ENCODE peak calls at places on chromosomes 4 and X, in nine cellular contexts. One of them, this sample, is unnamed.
A peak's percentile ranks its signal among the peaks of the same experiment; 100 is the strongest.

GRCh38 chr4:108483077-108483476 is 137.3 kb upstream of the RPL34 start:
- DNase-seq in CD4-positive, alpha-beta T cell: no peak
- DNase-seq in BJ: no peak
- DNase-seq in heart left ventricle: no peak
- DNase-seq in CD8-positive, alpha-beta T cell: no peak
- DNase-seq in cardiac fibroblast: no peak
- DNase-seq in MCF 10A: no peak
- DNase-seq in heart right ventricle: no peak
- DNase-seq in bronchial epithelial cell: no peak
- DNase-seq in this sample: no peak

GRCh38 chr4:48162162-48162561 is 28.1 kb upstream of the TXK start:
- DNase-seq in cardiac fibroblast: peak; percentile 3
- DNase-seq in CD4-positive, alpha-beta T cell: no peak
- DNase-seq in BJ: no peak
- DNase-seq in heart left ventricle: no peak
- DNase-seq in CD8-positive, alpha-beta T cell: no peak
- DNase-seq in bronchial epithelial cell: peak; percentile 51
- DNase-seq in MCF 10A: peak; percentile 8
- DNase-seq in heart right ventricle: no peak
- DNase-seq in this sample: no peak

GRCh38 chr4:20882500-20882899 is 182.2 kb downstream of the PACRGL start:
- DNase-seq in cardiac fibroblast: no peak
- DNase-seq in heart right ventricle: no peak
- DNase-seq in bronchial epithelial cell: no peak
- DNase-seq in CD8-positive, alpha-beta T cell: no peak
- DNase-seq in CD4-positive, alpha-beta T cell: no peak
- DNase-seq in MCF 10A: no peak
- DNase-seq in BJ: no peak
- DNase-seq in heart left ventricle: no peak
- DNase-seq in this sample: no peak

GRCh38 chr4:82352825-82353370 is 20.9 kb downstream of the HNRNPD start:
- DNase-seq in CD4-positive, alpha-beta T cell: no peak
- DNase-seq in heart right ventricle: no peak
- DNase-seq in cardiac fibroblast: no peak
- DNase-seq in bronchial epithelial cell: no peak
- DNase-seq in heart left ventricle: no peak
- DNase-seq in MCF 10A: no peak
- DNase-seq in BJ: no peak
- DNase-seq in CD8-positive, alpha-beta T cell: no peak
- DNase-seq in this sample: no peak

GRCh38 chrX:154029439-154029838 is 9.7 kb upstream of the IRAK1 start:
- DNase-seq in heart right ventricle: no peak
- DNase-seq in BJ: no peak
- DNase-seq in CD8-positive, alpha-beta T cell: no peak
- DNase-seq in CD4-positive, alpha-beta T cell: no peak
- DNase-seq in cardiac fibroblast: no peak
- DNase-seq in MCF 10A: no peak
- DNase-seq in bronchial epithelial cell: no peak
- DNase-seq in heart left ventricle: no peak
- DNase-seq in this sample: no peak

GRCh38 chr4:32745351-32745750 is 2025.2 kb downstream of the PCDH7 start:
- DNase-seq in CD4-positive, alpha-beta T cell: no peak
- DNase-seq in cardiac fibroblast: no peak
- DNase-seq in MCF 10A: no peak
- DNase-seq in BJ: no peak
- DNase-seq in CD8-positive, alpha-beta T cell: no peak
- DNase-seq in heart right ventricle: no peak
- DNase-seq in heart left ventricle: no peak
- DNase-seq in bronchial epithelial cell: no peak
- DNase-seq in this sample: no peak

GRCh38 chr4:170089743-170090666 is at the start of gene AADAT:
- DNase-seq in BJ: no peak
- DNase-seq in bronchial epithelial cell: peak; percentile 27
- DNase-seq in CD8-positive, alpha-beta T cell: no peak
- DNase-seq in MCF 10A: peak; percentile 81
- DNase-seq in heart left ventricle: peak; percentile 85
- DNase-seq in heart right ventricle: peak; percentile 74
- DNase-seq in cardiac fibroblast: peak; percentile 80
- DNase-seq in CD4-positive, alpha-beta T cell: no peak
- DNase-seq in this sample: peak; percentile 35

GRCh38 chr4:25662306-25662705 is 6.7 kb downstream of the SLC34A2 start:
- DNase-seq in heart left ventricle: no peak
- DNase-seq in cardiac fibroblast: no peak
- DNase-seq in MCF 10A: no peak
- DNase-seq in bronchial epithelial cell: no peak
- DNase-seq in heart right ventricle: no peak
- DNase-seq in BJ: no peak
- DNase-seq in CD4-positive, alpha-beta T cell: no peak
- DNase-seq in CD8-positive, alpha-beta T cell: no peak
- DNase-seq in this sample: no peak

GRCh38 chr4:101981756-101982155 is 191.2 kb downstream of the BANK1 start:
- DNase-seq in heart left ventricle: no peak
- DNase-seq in BJ: no peak
- DNase-seq in MCF 10A: no peak
- DNase-seq in CD8-positive, alpha-beta T cell: no peak
- DNase-seq in bronchial epithelial cell: peak; percentile 86
- DNase-seq in heart right ventricle: no peak
- DNase-seq in cardiac fibroblast: no peak
- DNase-seq in CD4-positive, alpha-beta T cell: no peak
- DNase-seq in this sample: no peak

GRCh38 chr4:4666693-4667642 is 125.1 kb upstream of the STX18 start:
- DNase-seq in cardiac fibroblast: peak; percentile 66
- DNase-seq in heart right ventricle: no peak
- DNase-seq in CD8-positive, alpha-beta T cell: no peak
- DNase-seq in MCF 10A: no peak
- DNase-seq in bronchial epithelial cell: no peak
- DNase-seq in heart left ventricle: no peak
- DNase-seq in BJ: peak; percentile 41
- DNase-seq in CD4-positive, alpha-beta T cell: no peak
- DNase-seq in this sample: no peak

GRCh38 chr4:649751-650310 is 24.2 kb downstream of the ATP5ME start:
- DNase-seq in heart right ventricle: no peak
- DNase-seq in heart left ventricle: no peak
- DNase-seq in cardiac fibroblast: no peak
- DNase-seq in MCF 10A: no peak
- DNase-seq in BJ: no peak
- DNase-seq in bronchial epithelial cell: no peak
- DNase-seq in CD8-positive, alpha-beta T cell: no peak
- DNase-seq in CD4-positive, alpha-beta T cell: no peak
- DNase-seq in this sample: no peak

GRCh38 chr4:67393699-67394281 is 151.5 kb downstream of the CENPC start:
- DNase-seq in heart left ventricle: no peak
- DNase-seq in heart right ventricle: no peak
- DNase-seq in MCF 10A: peak; percentile 53
- DNase-seq in cardiac fibroblast: peak; percentile 58
- DNase-seq in CD4-positive, alpha-beta T cell: no peak
- DNase-seq in bronchial epithelial cell: peak; percentile 41
- DNase-seq in CD8-positive, alpha-beta T cell: no peak
- DNase-seq in BJ: no peak
- DNase-seq in this sample: no peak
- TF ChIP-seq CTCF in heart left ventricle: peak; percentile 94
- TF ChIP-seq CTCF in heart right ventricle: peak; percentile 75
- TF ChIP-seq CTCF in MCF 10A: peak; percentile 57
- TF ChIP-seq CTCF in cardiac fibroblast: peak; percentile 39
- TF ChIP-seq CTCF in CD4-positive, alpha-beta T cell: peak; percentile 92
- TF ChIP-seq CTCF in bronchial epithelial cell: peak; percentile 27
- TF ChIP-seq CTCF in CD8-positive, alpha-beta T cell: peak; percentile 95
- TF ChIP-seq CTCF in BJ: peak; percentile 48
- TF ChIP-seq CTCF in this sample: no peak

DNA sequence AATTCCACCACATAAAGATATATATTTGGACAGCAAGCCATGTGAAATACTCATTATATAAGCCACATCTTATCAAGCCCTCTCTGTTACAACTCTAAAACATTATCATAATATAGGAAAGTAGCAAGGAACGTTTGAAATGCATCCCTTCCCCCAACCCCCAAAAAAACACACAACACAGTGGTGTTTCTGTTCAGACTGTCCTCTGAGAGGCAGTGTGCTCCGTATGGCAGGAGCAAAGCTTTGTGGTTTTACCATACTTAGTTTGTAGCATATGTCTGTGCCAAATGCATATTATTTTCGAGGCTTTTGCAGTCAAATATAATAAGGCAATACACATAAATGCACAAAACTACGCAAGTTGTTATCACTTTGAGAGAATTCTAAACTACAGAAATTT is 194.2 kb downstream of the RAPGEF2 start:
- DNase-seq in cardiac fibroblast: no peak
- DNase-seq in BJ: no peak
- DNase-seq in bronchial epithelial cell: no peak
- DNase-seq in CD8-positive, alpha-beta T cell: no peak
- DNase-seq in heart left ventricle: no peak
- DNase-seq in CD4-positive, alpha-beta T cell: no peak
- DNase-seq in heart right ventricle: no peak
- DNase-seq in MCF 10A: no peak
- DNase-seq in this sample: no peak
- TF ChIP-seq CTCF in cardiac fibroblast: no peak
- TF ChIP-seq CTCF in BJ: no peak
- TF ChIP-seq CTCF in bronchial epithelial cell: no peak
- TF ChIP-seq CTCF in CD8-positive, alpha-beta T cell: no peak
- TF ChIP-seq CTCF in heart left ventricle: no peak
- TF ChIP-seq CTCF in CD4-positive, alpha-beta T cell: no peak
- TF ChIP-seq CTCF in heart right ventricle: no peak
- TF ChIP-seq CTCF in MCF 10A: no peak
- TF ChIP-seq CTCF in this sample: no peak

GRCh38 chr4:6875431-6875831 is 34.2 kb upstream of the TBC1D14 start:
- DNase-seq in heart left ventricle: no peak
- DNase-seq in MCF 10A: no peak
- DNase-seq in heart right ventricle: no peak
- DNase-seq in cardiac fibroblast: no peak
- DNase-seq in CD8-positive, alpha-beta T cell: no peak
- DNase-seq in BJ: no peak
- DNase-seq in CD4-positive, alpha-beta T cell: no peak
- DNase-seq in bronchial epithelial cell: no peak
- DNase-seq in this sample: no peak

GRCh38 chr4:6873792-6874461 is 35.7 kb upstream of the TBC1D14 start:
- DNase-seq in BJ: no peak
- DNase-seq in MCF 10A: peak; percentile 65
- DNase-seq in heart left ventricle: peak; percentile 83
- DNase-seq in heart right ventricle: peak; percentile 60
- DNase-seq in cardiac fibroblast: peak; percentile 79
- DNase-seq in CD8-positive, alpha-beta T cell: peak; percentile 87
- DNase-seq in bronchial epithelial cell: peak; percentile 58
- DNase-seq in CD4-positive, alpha-beta T cell: peak; percentile 74
- DNase-seq in this sample: peak; percentile 67

GRCh38 chr4:6876440-6876839 is 33.2 kb upstream of the TBC1D14 start:
- DNase-seq in heart right ventricle: no peak
- DNase-seq in CD4-positive, alpha-beta T cell: no peak
- DNase-seq in MCF 10A: no peak
- DNase-seq in BJ: peak; percentile 16
- DNase-seq in cardiac fibroblast: peak; percentile 29
- DNase-seq in heart left ventricle: no peak
- DNase-seq in CD8-positive, alpha-beta T cell: no peak
- DNase-seq in bronchial epithelial cell: no peak
- DNase-seq in this sample: no peak

GRCh38 chr4:6869944-6870343 is 39.7 kb upstream of the TBC1D14 start:
- DNase-seq in heart left ventricle: no peak
- DNase-seq in cardiac fibroblast: no peak
- DNase-seq in BJ: no peak
- DNase-seq in CD4-positive, alpha-beta T cell: no peak
- DNase-seq in CD8-positive, alpha-beta T cell: no peak
- DNase-seq in heart right ventricle: peak; percentile 52
- DNase-seq in MCF 10A: no peak
- DNase-seq in bronchial epithelial cell: peak; percentile 64
- DNase-seq in this sample: no peak

DNA sequence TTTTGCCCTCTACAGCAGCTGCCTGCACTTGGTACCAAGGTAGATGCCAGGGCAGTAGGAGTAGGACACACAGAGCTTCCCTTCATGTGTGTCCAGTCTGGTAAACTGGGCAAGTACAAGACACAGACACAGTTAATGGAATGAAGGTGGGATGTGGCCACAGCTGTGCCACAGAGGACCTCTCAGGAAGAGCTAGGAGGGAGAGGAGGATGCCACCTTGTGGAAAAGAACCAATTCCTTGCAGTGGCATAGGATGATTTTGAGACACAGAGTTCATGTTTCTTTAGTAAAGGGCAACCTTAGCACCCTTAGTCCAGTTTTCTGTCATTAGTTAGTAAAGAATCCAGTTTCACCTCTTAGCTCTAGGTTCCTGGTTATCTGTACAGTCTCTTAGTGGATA is 36.3 kb upstream of the TBC1D14 start:
- DNase-seq in heart left ventricle: no peak
- DNase-seq in CD4-positive, alpha-beta T cell: no peak
- DNase-seq in CD8-positive, alpha-beta T cell: no peak
- DNase-seq in cardiac fibroblast: peak; percentile 34
- DNase-seq in BJ: no peak
- DNase-seq in bronchial epithelial cell: peak; percentile 15
- DNase-seq in MCF 10A: peak; percentile 34
- DNase-seq in heart right ventricle: no peak
- DNase-seq in this sample: no peak
- TF ChIP-seq CTCF in heart left ventricle: no peak
- TF ChIP-seq CTCF in CD4-positive, alpha-beta T cell: no peak
- TF ChIP-seq CTCF in CD8-positive, alpha-beta T cell: no peak
- TF ChIP-seq CTCF in cardiac fibroblast: no peak
- TF ChIP-seq CTCF in BJ: peak; percentile 12
- TF ChIP-seq CTCF in bronchial epithelial cell: peak; percentile 17
- TF ChIP-seq CTCF in MCF 10A: no peak
- TF ChIP-seq CTCF in heart right ventricle: no peak
- TF ChIP-seq CTCF in this sample: no peak

GRCh38 chrX:49282647-49283011 is 13.0 kb downstream of the PPP1R3F start:
- DNase-seq in cardiac fibroblast: peak; percentile 58
- DNase-seq in MCF 10A: no peak
- DNase-seq in CD4-positive, alpha-beta T cell: no peak
- DNase-seq in BJ: no peak
- DNase-seq in CD8-positive, alpha-beta T cell: no peak
- DNase-seq in bronchial epithelial cell: peak; percentile 13
- DNase-seq in heart left ventricle: no peak
- DNase-seq in heart right ventricle: no peak
- DNase-seq in this sample: no peak
- TF ChIP-seq CTCF in cardiac fibroblast: peak; percentile 34
- TF ChIP-seq CTCF in MCF 10A: no peak
- TF ChIP-seq CTCF in CD4-positive, alpha-beta T cell: no peak
- TF ChIP-seq CTCF in BJ: peak; percentile 37
- TF ChIP-seq CTCF in CD8-positive, alpha-beta T cell: no peak
- TF ChIP-seq CTCF in bronchial epithelial cell: no peak
- TF ChIP-seq CTCF in heart left ventricle: no peak
- TF ChIP-seq CTCF in heart right ventricle: peak; percentile 38
- TF ChIP-seq CTCF in this sample: no peak

This sample was measured in omental fat pad.